ENCODE peak calls at places on chromosome 10, in seven cellular contexts. One of them, this sample, is unnamed. For H3K36me3, the result is how much of the 10 kb centered on the place peaks cover.

GRCh38 chr10:48450233-48450810 is 143.8 kb downstream of the MAPK8 start:
- DNase-seq in right lobe of liver: no peak
- DNase-seq in tibial nerve: no peak
- DNase-seq in fibroblast of lung: no peak
- DNase-seq in heart left ventricle: no peak
- DNase-seq in cardiac muscle cell: no peak
- DNase-seq in PC-3: no peak
- DNase-seq in this sample: no peak

GRCh38 chr10:119006451-119007210 is 22.9 kb upstream of the NANOS1 start:
- DNase-seq in right lobe of liver: peak
- DNase-seq in tibial nerve: peak
- DNase-seq in fibroblast of lung: peak
- DNase-seq in heart left ventricle: no peak
- DNase-seq in cardiac muscle cell: no peak
- DNase-seq in PC-3: peak
- DNase-seq in this sample: no peak

GRCh38 chr10:43045631-43046287 is 31.1 kb upstream of the RET start:
- DNase-seq in right lobe of liver: peak
- DNase-seq in tibial nerve: no peak
- DNase-seq in fibroblast of lung: no peak
- DNase-seq in heart left ventricle: no peak
- DNase-seq in cardiac muscle cell: no peak
- DNase-seq in PC-3: no peak
- DNase-seq in this sample: no peak

GRCh38 chr10:18145652-18146051 is 5.4 kb downstream of the CACNB2 start:
- DNase-seq in right lobe of liver: no peak
- DNase-seq in tibial nerve: no peak
- DNase-seq in fibroblast of lung: peak
- DNase-seq in heart left ventricle: no peak
- DNase-seq in cardiac muscle cell: no peak
- DNase-seq in PC-3: no peak
- DNase-seq in this sample: no peak

GRCh38 chr10:43076876-43077420 is at the start of gene RET:
- DNase-seq in right lobe of liver: peak
- DNase-seq in tibial nerve: no peak
- DNase-seq in fibroblast of lung: no peak
- DNase-seq in heart left ventricle: peak
- DNase-seq in cardiac muscle cell: peak
- DNase-seq in PC-3: no peak
- DNase-seq in this sample: peak

GRCh38 chr10:14200645-14201534 is 129.8 kb downstream of the FRMD4A start:
- DNase-seq in right lobe of liver: no peak
- DNase-seq in tibial nerve: no peak
- DNase-seq in fibroblast of lung: peak
- DNase-seq in heart left ventricle: no peak
- DNase-seq in cardiac muscle cell: no peak
- DNase-seq in PC-3: no peak
- DNase-seq in this sample: no peak

GRCh38 chr10:128927389-128927788 is 539.7 kb upstream of the MGMT start:
- DNase-seq in right lobe of liver: no peak
- DNase-seq in tibial nerve: peak
- DNase-seq in fibroblast of lung: no peak
- DNase-seq in heart left ventricle: no peak
- DNase-seq in cardiac muscle cell: no peak
- DNase-seq in PC-3: no peak
- DNase-seq in this sample: no peak

GRCh38 chr10:75401569-75402485 is at the start of gene ZNF503:
- DNase-seq in right lobe of liver: peak
- DNase-seq in tibial nerve: peak
- DNase-seq in fibroblast of lung: peak
- DNase-seq in heart left ventricle: peak
- DNase-seq in cardiac muscle cell: peak
- DNase-seq in PC-3: peak
- DNase-seq in this sample: peak

GRCh38 chr10:91974960-91975359 is 51.4 kb downstream of the BTAF1 start:
- DNase-seq in right lobe of liver: no peak
- DNase-seq in tibial nerve: no peak
- DNase-seq in fibroblast of lung: peak
- DNase-seq in heart left ventricle: no peak
- DNase-seq in cardiac muscle cell: no peak
- DNase-seq in PC-3: peak
- DNase-seq in this sample: no peak

GRCh38 chr10:43156590-43157340 is 18.5 kb downstream of the CSGALNACT2 start:
- DNase-seq in right lobe of liver: no peak
- DNase-seq in tibial nerve: no peak
- DNase-seq in fibroblast of lung: no peak
- DNase-seq in heart left ventricle: no peak
- DNase-seq in cardiac muscle cell: peak
- DNase-seq in PC-3: no peak
- DNase-seq in this sample: no peak

GRCh38 chr10:131892817-131893675 is 7.8 kb upstream of the PPP2R2D start:
- DNase-seq in right lobe of liver: no peak
- DNase-seq in tibial nerve: no peak
- DNase-seq in fibroblast of lung: no peak
- DNase-seq in heart left ventricle: no peak
- DNase-seq in cardiac muscle cell: no peak
- DNase-seq in PC-3: no peak
- DNase-seq in this sample: no peak

GRCh38 chr10:7722927-7723529 is 19.9 kb downstream of the ITIH2 start:
- DNase-seq in right lobe of liver: no peak
- DNase-seq in tibial nerve: no peak
- DNase-seq in fibroblast of lung: no peak
- DNase-seq in heart left ventricle: no peak
- DNase-seq in cardiac muscle cell: no peak
- DNase-seq in PC-3: no peak
- DNase-seq in this sample: no peak

GRCh38 chr10:84202349-84202748 is 8.0 kb downstream of the CDHR1 start:
- DNase-seq in right lobe of liver: no peak
- DNase-seq in tibial nerve: no peak
- DNase-seq in fibroblast of lung: no peak
- DNase-seq in heart left ventricle: no peak
- DNase-seq in cardiac muscle cell: no peak
- DNase-seq in PC-3: no peak
- DNase-seq in this sample: no peak

GRCh38 chr10:119502214-119502613 is 40.3 kb downstream of the RGS10 start:
- DNase-seq in right lobe of liver: no peak
- DNase-seq in tibial nerve: no peak
- DNase-seq in fibroblast of lung: no peak
- DNase-seq in heart left ventricle: no peak
- DNase-seq in cardiac muscle cell: no peak
- DNase-seq in PC-3: no peak
- DNase-seq in this sample: no peak

GRCh38 chr10:5552376-5553321 is 27.9 kb downstream of the CALML3 start:
- DNase-seq in right lobe of liver: no peak
- DNase-seq in tibial nerve: no peak
- DNase-seq in fibroblast of lung: no peak
- DNase-seq in heart left ventricle: no peak
- DNase-seq in cardiac muscle cell: no peak
- DNase-seq in PC-3: no peak
- DNase-seq in this sample: no peak

GRCh38 chr10:76553700-76554470 is 1083.7 kb downstream of the KCNMA1 start:
- DNase-seq in right lobe of liver: no peak
- DNase-seq in tibial nerve: no peak
- DNase-seq in fibroblast of lung: no peak
- DNase-seq in heart left ventricle: no peak
- DNase-seq in cardiac muscle cell: peak
- DNase-seq in PC-3: no peak
- DNase-seq in this sample: no peak

GRCh38 chr10:61902448-61903183 is 1.1 kb downstream of the ARID5B start:
- DNase-seq in right lobe of liver: peak
- DNase-seq in tibial nerve: peak
- DNase-seq in fibroblast of lung: peak
- DNase-seq in heart left ventricle: no peak
- DNase-seq in cardiac muscle cell: peak
- DNase-seq in PC-3: peak
- DNase-seq in this sample: peak

GRCh38 chr10:55500931-55501559 is 700.0 kb upstream of the PCDH15 start:
- DNase-seq in right lobe of liver: no peak
- DNase-seq in tibial nerve: peak
- DNase-seq in fibroblast of lung: peak
- DNase-seq in heart left ventricle: no peak
- DNase-seq in cardiac muscle cell: peak
- DNase-seq in PC-3: peak
- DNase-seq in this sample: peak

GRCh38 chr10:59222788-59223187 is 46.3 kb downstream of the PHYHIPL start:
- DNase-seq in right lobe of liver: no peak
- DNase-seq in tibial nerve: no peak
- DNase-seq in fibroblast of lung: peak
- DNase-seq in heart left ventricle: no peak
- DNase-seq in cardiac muscle cell: peak
- DNase-seq in PC-3: no peak
- DNase-seq in this sample: no peak

GRCh38 chr10:93123766-93124165 is 50.1 kb downstream of the CYP26A1 start:
- DNase-seq in right lobe of liver: no peak
- DNase-seq in tibial nerve: no peak
- DNase-seq in fibroblast of lung: no peak
- DNase-seq in heart left ventricle: no peak
- DNase-seq in cardiac muscle cell: no peak
- DNase-seq in PC-3: no peak
- DNase-seq in this sample: no peak

GRCh38 chr10:124030711-124031110 is 62.7 kb downstream of the CHST15 start:
- DNase-seq in right lobe of liver: no peak
- DNase-seq in tibial nerve: no peak
- DNase-seq in fibroblast of lung: no peak
- DNase-seq in heart left ventricle: no peak
- DNase-seq in cardiac muscle cell: no peak
- DNase-seq in PC-3: no peak
- DNase-seq in this sample: no peak

GRCh38 chr10:12699756-12700556 is 301.6 kb downstream of the CCDC3 start:
- DNase-seq in right lobe of liver: no peak
- DNase-seq in tibial nerve: no peak
- DNase-seq in fibroblast of lung: peak
- DNase-seq in heart left ventricle: no peak
- DNase-seq in cardiac muscle cell: no peak
- DNase-seq in PC-3: no peak
- DNase-seq in this sample: no peak

GRCh38 chr10:49742683-49743463 is 19.2 kb downstream of the OGDHL start:
- DNase-seq in right lobe of liver: no peak
- DNase-seq in tibial nerve: no peak
- DNase-seq in fibroblast of lung: no peak
- DNase-seq in heart left ventricle: no peak
- DNase-seq in cardiac muscle cell: no peak
- DNase-seq in PC-3: no peak
- DNase-seq in this sample: no peak

GRCh38 chr10:75853085-75853484 is 421.7 kb downstream of the LRMDA start:
- DNase-seq in right lobe of liver: no peak
- DNase-seq in tibial nerve: no peak
- DNase-seq in fibroblast of lung: no peak
- DNase-seq in heart left ventricle: no peak
- DNase-seq in cardiac muscle cell: no peak
- DNase-seq in PC-3: peak
- DNase-seq in this sample: no peak

GRCh38 chr10:23525406-23525805 is 86.5 kb downstream of the OTUD1 start:
- DNase-seq in right lobe of liver: no peak
- DNase-seq in tibial nerve: peak
- DNase-seq in fibroblast of lung: peak
- DNase-seq in heart left ventricle: no peak
- DNase-seq in cardiac muscle cell: peak
- DNase-seq in PC-3: peak
- DNase-seq in this sample: no peak

DNA sequence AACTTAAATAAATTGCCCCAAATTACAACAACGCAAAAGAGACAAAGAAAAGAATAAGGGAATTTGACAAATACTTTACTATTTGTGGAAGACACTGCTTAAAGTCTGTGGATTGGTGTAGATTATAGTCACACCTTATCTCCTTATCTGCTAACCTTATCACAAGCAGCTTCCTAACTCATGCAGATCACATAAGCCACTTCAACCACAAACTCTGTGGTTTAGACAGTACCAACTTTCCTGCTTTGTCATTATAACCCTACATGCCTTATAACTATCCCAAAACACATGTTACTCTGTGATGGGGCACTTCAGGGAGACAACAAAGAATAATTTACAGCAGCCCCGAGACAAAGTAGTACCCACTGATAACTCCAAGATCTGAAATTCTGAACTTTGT is 41.5 kb upstream of the PPP3CB start:
- DNase-seq in right lobe of liver: no peak
- DNase-seq in tibial nerve: no peak
- DNase-seq in fibroblast of lung: peak
- DNase-seq in heart left ventricle: no peak
- DNase-seq in cardiac muscle cell: no peak
- DNase-seq in PC-3: no peak
- DNase-seq in this sample: no peak
- H3K36me3 ChIP-seq in right lobe of liver: under half
- H3K36me3 ChIP-seq in tibial nerve: under half
- H3K36me3 ChIP-seq in fibroblast of lung: under half
- H3K36me3 ChIP-seq in heart left ventricle: under half
- H3K36me3 ChIP-seq in cardiac muscle cell: under half
- H3K36me3 ChIP-seq in PC-3: under half
- H3K36me3 ChIP-seq in this sample: half or more

GRCh38 chr10:101781984-101782810 is 1.0 kb downstream of the NPM3 start:
- DNase-seq in right lobe of liver: no peak
- DNase-seq in tibial nerve: no peak
- DNase-seq in fibroblast of lung: no peak
- DNase-seq in heart left ventricle: no peak
- DNase-seq in cardiac muscle cell: no peak
- DNase-seq in PC-3: no peak
- DNase-seq in this sample: no peak
- H3K27ac ChIP-seq in right lobe of liver: no peak
- H3K27ac ChIP-seq in tibial nerve: no peak
- H3K27ac ChIP-seq in fibroblast of lung: peak
- H3K27ac ChIP-seq in heart left ventricle: no peak
- H3K27ac ChIP-seq in cardiac muscle cell: peak
- H3K27ac ChIP-seq in PC-3: peak
- H3K27ac ChIP-seq in this sample: no peak

DNA sequence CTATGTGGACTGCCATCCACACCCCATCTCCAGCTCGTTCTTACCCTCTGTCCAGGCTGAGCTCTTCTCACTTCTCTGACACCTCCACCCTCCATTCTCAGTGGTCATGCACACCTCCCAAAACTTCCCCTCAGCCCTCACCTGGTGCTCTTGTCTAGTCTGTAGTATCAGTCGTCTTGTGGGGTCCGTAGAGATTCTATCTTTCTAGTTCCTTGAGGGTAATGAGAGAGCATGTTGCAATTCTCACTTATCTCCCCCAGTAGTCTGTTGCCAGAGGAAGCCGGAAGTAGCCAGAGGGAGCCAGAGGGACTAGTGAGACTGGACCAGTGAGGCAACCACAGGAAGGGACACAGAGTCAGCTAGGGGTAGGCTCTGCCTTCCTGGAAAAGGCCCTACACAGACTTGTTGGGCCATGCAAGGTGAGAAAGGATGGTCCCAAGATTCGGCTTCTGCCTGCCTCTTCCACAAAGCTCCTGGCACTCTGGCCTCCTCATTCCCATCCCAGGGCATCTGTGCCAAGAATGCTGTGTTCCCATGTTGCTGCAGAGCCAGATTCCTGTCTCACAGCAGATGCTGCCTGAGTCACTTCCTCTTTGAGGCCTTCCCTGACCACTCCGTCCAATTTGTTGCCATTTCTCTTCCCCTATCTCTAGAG is 50.6 kb upstream of the DUSP5 start:
- DNase-seq in right lobe of liver: no peak
- DNase-seq in tibial nerve: no peak
- DNase-seq in fibroblast of lung: peak
- DNase-seq in heart left ventricle: no peak
- DNase-seq in cardiac muscle cell: no peak
- DNase-seq in PC-3: peak
- DNase-seq in this sample: no peak
- TF ChIP-seq CTCF in right lobe of liver: no peak
- TF ChIP-seq CTCF in tibial nerve: no peak
- TF ChIP-seq CTCF in fibroblast of lung: peak
- TF ChIP-seq CTCF in heart left ventricle: no peak
- TF ChIP-seq CTCF in cardiac muscle cell: peak
- TF ChIP-seq CTCF in PC-3: no peak
- TF ChIP-seq CTCF in this sample: no peak

GRCh38 chr10:70756710-70757360 is 28.3 kb downstream of the TBATA start:
- DNase-seq in right lobe of liver: no peak
- DNase-seq in tibial nerve: no peak
- DNase-seq in fibroblast of lung: peak
- DNase-seq in heart left ventricle: peak
- DNase-seq in cardiac muscle cell: no peak
- DNase-seq in PC-3: peak
- DNase-seq in this sample: no peak
- H3K36me3 ChIP-seq in right lobe of liver: under half
- H3K36me3 ChIP-seq in tibial nerve: under half
- H3K36me3 ChIP-seq in fibroblast of lung: under half
- H3K36me3 ChIP-seq in heart left ventricle: under half
- H3K36me3 ChIP-seq in cardiac muscle cell: under half
- H3K36me3 ChIP-seq in PC-3: under half
- H3K36me3 ChIP-seq in this sample: under half